ENCODE peak calls at places on chromosomes 13 and 19, in four cellular contexts. F, H, Z and X are unnamed samples.

GRCh38 chr19:53545271-53546065 is 7.5 kb downstream of the ZNF331 start:
- DNase-seq in F (no peak), H (no peak), Z (no peak), X (no peak)

GRCh38 chr13:36158606-36159005 is 27.4 kb upstream of the DCLK1 start:
- DNase-seq in F (no peak), H (no peak), Z (peak), X (no peak)

GRCh38 chr19:708154-709141 is at the start of gene PALM:
- DNase-seq in F (no peak), H (no peak), Z (no peak), X (no peak)

GRCh38 chr19:39832341-39833083 is 1.4 kb downstream of the DYRK1B start:
- DNase-seq in F (no peak), H (no peak), Z (no peak), X (no peak)

GRCh38 chr19:8403820-8404109 is 9.3 kb upstream of the MARCHF2 start:
- DNase-seq in F (no peak), H (no peak), Z (no peak), X (no peak)

GRCh38 chr19:47094557-47095517 is 18.7 kb downstream of the ZC3H4 start:
- DNase-seq in F (no peak), H (no peak), Z (no peak), X (no peak)

GRCh38 chr19:42850981-42851717 is 28.4 kb downstream of the PSG1 start:
- DNase-seq in F (no peak), H (no peak), Z (peak), X (peak)

GRCh38 chr13:24254151-24254810 is 55.1 kb upstream of the C1QTNF9 start:
- DNase-seq in F (no peak), H (no peak), Z (no peak), X (no peak)

GRCh38 chr13:106205871-106206270 is 329.6 kb downstream of the EFNB2 start:
- DNase-seq in F (no peak), H (no peak), Z (no peak), X (no peak)

GRCh38 chr13:79194727-79195126 is 211.3 kb downstream of the RBM26 start:
- DNase-seq in F (no peak), H (no peak), Z (no peak), X (no peak)